ENCODE peak calls at places on chromosome 11, in four cellular contexts. I is K562, Q is GM12878, K is HepG2. R is an unnamed sample.

GRCh38 chr11:130436171-130436570 is 7.8 kb upstream of the ADAMTS8 start:
- DNase-seq in I (no peak), Q (no peak), K (no peak), R (no peak)

GRCh38 chr11:2940930-2941821 is 12.0 kb upstream of the PHLDA2 start:
- DNase-seq in I (no peak), Q (no peak), K (no peak), R (no peak)

GRCh38 chr11:129853508-129854228 is 38.0 kb downstream of the TMEM45B start:
- DNase-seq in I (no peak), Q (no peak), K (peak), R (no peak)

GRCh38 chr11:86954288-86955110 is 696 bp downstream of the FZD4 start:
- DNase-seq in I (peak), Q (no peak), K (no peak), R (no peak)

GRCh38 chr11:24755260-24755839 is 258.5 kb downstream of the LUZP2 start:
- DNase-seq in I (no peak), Q (no peak), K (no peak), R (no peak)

GRCh38 chr11:27916541-27917100 is 191.3 kb downstream of the KIF18A start:
- DNase-seq in I (no peak), Q (peak), K (no peak), R (no peak)

GRCh38 chr11:119370486-119371046 is 10.9 kb downstream of the USP2 start:
- DNase-seq in I (no peak), Q (no peak), K (peak), R (no peak)

GRCh38 chr11:57210731-57211335 is 26.2 kb downstream of the APLNR start:
- DNase-seq in I (no peak), Q (no peak), K (no peak), R (no peak)

GRCh38 chr11:2525941-2526807 is 81.4 kb downstream of the KCNQ1 start:
- DNase-seq in I (no peak), Q (no peak), K (no peak), R (no peak)

GRCh38 chr11:66861774-66862558 is 5.1 kb downstream of the LRFN4 start:
- DNase-seq in I (no peak), Q (no peak), K (no peak), R (no peak)

DNA sequence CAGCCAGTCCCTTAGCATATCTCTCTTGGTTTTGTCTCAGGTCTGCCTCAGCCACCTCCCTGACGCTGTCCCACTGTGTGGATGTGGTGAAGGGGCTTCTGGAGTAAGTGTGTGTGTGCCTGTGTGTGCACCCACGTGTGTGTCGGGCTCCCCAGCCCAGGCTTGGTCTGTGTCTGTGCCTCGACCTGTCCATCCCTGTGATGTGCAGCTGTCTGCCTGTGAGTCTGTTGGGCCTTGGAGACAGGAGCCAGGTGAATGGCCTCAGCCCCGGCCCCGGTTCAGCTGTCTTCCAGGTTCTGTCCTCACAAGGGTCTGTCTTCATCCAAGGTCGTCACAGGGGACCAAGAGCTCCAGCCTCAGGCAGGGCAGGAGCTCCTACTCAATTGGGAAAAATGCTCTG is 9.8 kb downstream of the ATG16L2 start:
- DNase-seq in I (no peak), Q (no peak), K (no peak), R (no peak)
- TF ChIP-seq FOXK2 in I (no peak), Q (no peak), K (no peak), R (no peak)

GRCh38 chr11:11787305-11788066 is 54.3 kb upstream of the USP47 start:
- DNase-seq in I (peak), Q (peak), K (peak), R (peak)

GRCh38 chr11:11793073-11793472 is 48.7 kb upstream of the USP47 start:
- DNase-seq in I (no peak), Q (no peak), K (no peak), R (no peak)

GRCh38 chr11:11788067-11788710 is 53.6 kb upstream of the USP47 start:
- DNase-seq in I (no peak), Q (no peak), K (no peak), R (no peak)

GRCh38 chr11:11786771-11787170 is 55.0 kb upstream of the USP47 start:
- DNase-seq in I (peak), Q (no peak), K (no peak), R (peak)

DNA sequence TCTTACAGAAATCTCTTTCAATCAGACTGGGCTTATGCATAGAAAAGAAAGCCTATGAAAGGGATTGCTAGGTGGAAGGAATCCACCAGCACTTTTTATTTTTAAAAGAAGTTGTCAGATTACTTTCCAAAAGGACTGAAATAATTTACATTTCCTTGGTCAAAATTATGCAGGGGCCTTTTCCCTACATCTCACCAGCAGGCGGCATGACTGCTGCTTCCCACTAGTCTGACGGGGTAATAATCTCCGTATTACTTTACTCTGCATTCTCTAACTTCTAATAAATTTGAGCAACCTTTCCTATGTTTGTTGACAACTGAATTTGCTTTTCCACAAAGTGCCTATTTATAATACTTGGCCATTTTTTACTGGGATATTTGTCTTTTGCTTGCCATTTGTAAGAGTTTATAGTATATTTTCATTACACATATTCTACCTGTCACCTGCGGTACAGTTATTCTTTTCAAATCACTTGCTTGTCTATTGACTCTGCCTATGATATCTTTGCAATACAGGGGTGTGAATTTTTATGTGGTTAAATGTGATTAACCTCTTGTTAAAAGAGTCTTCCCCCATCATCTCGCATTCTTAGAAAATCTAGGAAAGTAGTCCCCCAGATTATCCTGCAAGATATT is 51.9 kb upstream of the USP47 start:
- DNase-seq in I (peak), Q (no peak), K (no peak), R (peak)
- TF ChIP-seq FOXM1 in I (no peak), Q (no peak), K (no peak), R (no peak)

GRCh38 chr11:78315724-78316123 is 101.9 kb downstream of the GAB2 start:
- DNase-seq in I (no peak), Q (no peak), K (no peak), R (no peak)

GRCh38 chr11:78319453-78319955 is 98.1 kb downstream of the GAB2 start:
- DNase-seq in I (no peak), Q (no peak), K (no peak), R (no peak)

GRCh38 chr11:78318321-78318720 is 99.3 kb downstream of the GAB2 start:
- DNase-seq in I (no peak), Q (no peak), K (no peak), R (no peak)

GRCh38 chr11:78314753-78315152 is 102.9 kb downstream of the GAB2 start:
- DNase-seq in I (no peak), Q (no peak), K (no peak), R (no peak)

DNA sequence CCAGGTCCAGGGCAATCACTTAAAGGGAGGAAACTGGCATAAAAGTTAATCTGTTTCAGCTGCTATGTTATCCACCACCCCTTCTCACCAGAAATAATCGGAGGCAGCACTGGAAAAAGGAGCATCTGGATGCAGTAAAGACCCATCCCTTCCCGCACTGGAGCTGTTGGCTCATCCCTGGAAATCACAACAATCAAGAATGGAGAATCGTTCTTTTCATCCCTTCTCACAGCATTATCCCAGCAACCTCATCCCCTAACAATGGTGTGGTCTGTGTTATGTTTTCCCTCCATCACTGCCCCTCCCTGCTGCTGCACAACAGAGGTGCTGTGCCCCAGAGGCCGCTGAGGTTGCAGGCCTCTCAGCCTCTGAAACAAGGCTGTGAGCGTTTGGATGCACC is 98.9 kb downstream of the GAB2 start:
- DNase-seq in I (no peak), Q (no peak), K (no peak), R (no peak)
- TF ChIP-seq FOXK2 in I (no peak), Q (no peak), K (no peak), R (no peak)

GRCh38 chr11:32137263-32137662 is 46.4 kb downstream of the RCN1 start:
- DNase-seq in I (no peak), Q (no peak), K (no peak), R (no peak)
- TF ChIP-seq FOXM1 in I (no peak), Q (no peak), K (no peak), R (no peak)

R was measured in HEK293T.